ENCODE peak calls at places on chromosomes 12 and 14, in four cellular contexts. B, R, E and G are unnamed samples.

GRCh38 chr14:104132981-104133380 is 5.4 kb upstream of the KIF26A start:
- DNase-seq in B (no peak), R (no peak), E (no peak), G (peak; percentile 75)

GRCh38 chr12:42174978-42175377 is 30.3 kb upstream of the GXYLT1 start:
- DNase-seq in B (no peak), R (no peak), E (no peak), G (no peak)

GRCh38 chr14:42023452-42023851 is 416.8 kb downstream of the LRFN5 start:
- DNase-seq in B (no peak), R (peak; percentile 8), E (no peak), G (no peak)

GRCh38 chr14:24463806-24464785 is 21.5 kb upstream of the SDR39U1 start:
- DNase-seq in B (no peak), R (no peak), E (no peak), G (no peak)

GRCh38 chr14:34935552-34935951 is 47.2 kb upstream of the SRP54 start:
- DNase-seq in B (no peak), R (peak; percentile 33), E (no peak), G (no peak)

GRCh38 chr12:130436741-130437501 is 99.2 kb downstream of the PIWIL1 start:
- DNase-seq in B (no peak), R (no peak), E (no peak), G (no peak)

GRCh38 chr12:6471992-6472366 is 1.5 kb upstream of the VAMP1 start:
- DNase-seq in B (no peak), R (no peak), E (no peak), G (no peak)

GRCh38 chr12:112705037-112705632 is 86.4 kb upstream of the RPH3A start:
- DNase-seq in B (peak; percentile 38), R (no peak), E (no peak), G (no peak)

GRCh38 chr12:47942327-47943230 is 20.8 kb upstream of the TMEM106C start:
- DNase-seq in B (no peak), R (peak; percentile 6), E (peak; percentile 66), G (peak; percentile 38)

GRCh38 chr14:65478596-65478995 is 66.1 kb downstream of the FUT8 start:
- DNase-seq in B (peak; percentile 10), R (no peak), E (no peak), G (no peak)

GRCh38 chr12:27319394-27319793 is 13.2 kb upstream of the BMAL2 start:
- DNase-seq in B (no peak), R (no peak), E (no peak), G (no peak)

GRCh38 chr12:110548678-110549077 is 34.4 kb downstream of the PPTC7 start:
- DNase-seq in B (no peak), R (no peak), E (no peak), G (no peak)

GRCh38 chr14:101077511-101078074 is 174.1 kb upstream of the RTL1 start:
- DNase-seq in B (no peak), R (no peak), E (peak; percentile 14), G (no peak)

GRCh38 chr14:104245075-104245474 is 106.7 kb downstream of the KIF26A start:
- DNase-seq in B (no peak), R (no peak), E (no peak), G (no peak)

GRCh38 chr14:49621114-49621881 is 699 bp downstream of the MGAT2 start:
- DNase-seq in B (peak; percentile 80), R (no peak), E (no peak), G (no peak)

GRCh38 chr12:74890237-74890599 is 319.4 kb downstream of the KCNC2 start:
- DNase-seq in B (peak; percentile 79), R (peak; percentile 15), E (no peak), G (no peak)

GRCh38 chr12:52331039-52331438 is 9.8 kb upstream of the KRT83 start:
- DNase-seq in B (no peak), R (no peak), E (no peak), G (no peak)

GRCh38 chr14:96926006-96926405 is 128.8 kb downstream of the VRK1 start:
- DNase-seq in B (no peak), R (no peak), E (no peak), G (no peak)

GRCh38 chr12:76311796-76312195 is 36.4 kb downstream of the BBS10 start:
- DNase-seq in B (peak; percentile 43), R (no peak), E (no peak), G (no peak)

GRCh38 chr14:32560213-32560857 is 231.2 kb downstream of the AKAP6 start:
- DNase-seq in B (peak; percentile 80), R (peak; percentile 82), E (peak; percentile 43), G (no peak)

GRCh38 chr12:101414533-101415119 is 7.1 kb upstream of the ARL1 start:
- DNase-seq in B (peak; percentile 83), R (peak; percentile 58), E (peak; percentile 31), G (no peak)

GRCh38 chr12:48198619-48198973 is 4.5 kb downstream of the OR10AD1 start:
- DNase-seq in B (no peak), R (no peak), E (peak; percentile 32), G (no peak)

GRCh38 chr12:27583981-27584380 is 60.0 kb downstream of the PPFIBP1 start:
- DNase-seq in B (no peak), R (no peak), E (no peak), G (no peak)

GRCh38 chr12:48026081-48026827 is 22.0 kb upstream of the COL2A1 start:
- DNase-seq in B (no peak), R (no peak), E (no peak), G (no peak)

GRCh38 chr14:23538785-23539184 is 12.8 kb downstream of the ZFHX2 start:
- DNase-seq in B (no peak), R (no peak), E (no peak), G (peak; percentile 65)

GRCh38 chr14:44204061-44204815 is 302.8 kb downstream of the FSCB start:
- DNase-seq in B (no peak), R (no peak), E (no peak), G (no peak)

GRCh38 chr14:104121142-104121541 is 17.2 kb upstream of the KIF26A start:
- DNase-seq in B (no peak), R (no peak), E (no peak), G (no peak)

GRCh38 chr12:65163755-65164154 is 5.6 kb upstream of the LEMD3 start:
- DNase-seq in B (no peak), R (no peak), E (no peak), G (no peak)

GRCh38 chr14:89401241-89401640 is 15.8 kb downstream of the FOXN3 start:
- DNase-seq in B (no peak), R (no peak), E (no peak), G (no peak)

GRCh38 chr12:19039515-19039914 is 90.0 kb upstream of the PLEKHA5 start:
- DNase-seq in B (no peak), R (no peak), E (no peak), G (no peak)

GRCh38 chr12:70557583-70558263 is 79.5 kb downstream of the PTPRB start:
- DNase-seq in B (no peak), R (peak; percentile 52), E (no peak), G (no peak)

GRCh38 chr12:26298785-26299621 is 103.6 kb downstream of the SSPN start:
- DNase-seq in B (peak; percentile 52), R (no peak), E (peak; percentile 21), G (no peak)

GRCh38 chr12:127295630-127296029 is 971.3 kb upstream of the TMEM132C start:
- DNase-seq in B (no peak), R (no peak), E (no peak), G (no peak)

GRCh38 chr14:65255583-65256443 is 153.5 kb upstream of the MAX start:
- DNase-seq in B (peak; percentile 32), R (peak; percentile 69), E (no peak), G (peak; percentile 84)

GRCh38 chr12:115771065-115771464 is 506.4 kb downstream of the MED13L start:
- DNase-seq in B (peak; percentile 51), R (peak; percentile 33), E (no peak), G (no peak)

GRCh38 chr12:102232446-102232845 is 34.8 kb upstream of the PMCH start:
- DNase-seq in B (no peak), R (no peak), E (no peak), G (no peak)

GRCh38 chr12:69738351-69739286 is at the start of gene RAB3IP:
- DNase-seq in B (peak; percentile 87), R (peak; percentile 71), E (peak; percentile 99), G (peak; percentile 56)

GRCh38 chr12:106144847-106145246 is 6.1 kb upstream of the NUAK1 start:
- DNase-seq in B (no peak), R (no peak), E (no peak), G (no peak)
- H3K4me2 ChIP-seq in B (no peak overlapping the region), R (no peak overlapping the region), E (no peak overlapping the region), G (no peak overlapping the region)

GRCh38 chr14:99026471-99026870 is 245.5 kb downstream of the BCL11B start:
- DNase-seq in B (peak; percentile 61), R (no peak), E (no peak), G (no peak)
- TF ChIP-seq CEBPB in B (no peak), R (no peak), E (no peak), G (no peak)

DNA sequence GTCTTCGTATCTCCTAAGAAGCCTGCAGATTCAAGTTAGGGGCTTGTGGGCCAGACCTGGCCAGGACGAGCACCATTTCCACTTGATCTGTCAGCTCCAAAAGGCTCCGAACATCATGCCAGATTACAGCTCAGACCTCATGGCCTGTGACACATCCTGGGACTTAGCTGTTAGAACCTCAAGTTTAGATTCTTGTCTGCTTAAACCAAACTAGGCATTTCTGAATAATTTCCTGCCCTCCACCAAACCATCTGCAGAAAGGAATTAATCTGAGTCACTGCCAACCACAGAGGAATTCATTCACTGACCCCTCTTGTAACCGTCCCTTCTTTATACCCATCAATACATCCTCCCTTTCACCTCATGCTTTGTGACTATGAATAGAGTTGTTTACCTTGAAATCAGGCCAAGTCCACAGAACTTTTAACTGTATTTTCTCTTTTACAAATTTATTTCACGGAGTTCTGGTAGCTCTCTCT is 120.3 kb downstream of the FBXL14 start:
- DNase-seq in B (peak; percentile 30), R (peak; percentile 20), E (no peak), G (no peak)
- TF ChIP-seq RNF2 in B (no peak), R (no peak), E (no peak), G (no peak)

GRCh38 chr14:59085207-59085739 is 103.2 kb upstream of the DAAM1 start:
- DNase-seq in B (no peak), R (no peak), E (no peak), G (no peak)

GRCh38 chr14:59086241-59086899 is 102.1 kb upstream of the DAAM1 start:
- DNase-seq in B (no peak), R (no peak), E (no peak), G (no peak)

GRCh38 chr14:59087711-59088110 is 100.8 kb upstream of the DAAM1 start:
- DNase-seq in B (no peak), R (no peak), E (no peak), G (no peak)

GRCh38 chr14:59090572-59090971 is 97.9 kb upstream of the DAAM1 start:
- DNase-seq in B (no peak), R (no peak), E (no peak), G (no peak)

GRCh38 chr14:59087240-59087639 is 101.2 kb upstream of the DAAM1 start:
- DNase-seq in B (no peak), R (no peak), E (no peak), G (no peak)
- H3K4me2 ChIP-seq in B (no peak overlapping the region), R (no peak overlapping the region), E (no peak overlapping the region), G (no peak overlapping the region)